ENCODE peak calls at places on chromosomes 5 and 9, in six cellular contexts. A is GM20000; V is pulmonary artery endothelial cell; P is activated naive CD4-positive, alpha-beta T cell treated with anti-CD3 and anti-CD28 coated beads for 36 hours; S is NCI-H510A treated with DMSO at 0.1 percent for 48 hours; K is sciatic nerve. U is an unnamed sample.

GRCh38 chr5:157130933-157131332 is 11.7 kb downstream of the MED7 start:
- DNase-seq in A (peak), V (no peak), P (no peak), S (no peak), K (no peak), U (no peak)

GRCh38 chr5:173454764-173455598 is 126.8 kb upstream of the STC2 start:
- DNase-seq in A (no peak), V (peak), P (no peak), S (no peak), K (no peak), U (no peak)

GRCh38 chr5:172266071-172266675 is 17.4 kb downstream of the UBTD2 start:
- DNase-seq in A (no peak), V (no peak), P (no peak), S (peak), K (no peak), U (no peak)

GRCh38 chr9:136409557-136410455 is 608 bp downstream of the ENTR1 start:
- DNase-seq in A (peak), V (no peak), P (peak), S (peak), K (no peak), U (no peak)

GRCh38 chr9:94937214-94937903 is 210.9 kb downstream of the AOPEP start:
- DNase-seq in A (no peak), V (no peak), P (no peak), S (no peak), K (no peak), U (no peak)

GRCh38 chr5:98927242-98927987 is 1.4 kb downstream of the CHD1 start:
- DNase-seq in A (peak), V (peak), P (peak), S (peak), K (peak), U (peak)

GRCh38 chr9:124164800-124165199 is 92.9 kb upstream of the NEK6 start:
- DNase-seq in A (no peak), V (no peak), P (no peak), S (no peak), K (no peak), U (peak)

GRCh38 chr5:149930754-149931574 is 13.6 kb downstream of the PDE6A start:
- DNase-seq in A (no peak), V (no peak), P (no peak), S (no peak), K (no peak), U (no peak)

GRCh38 chr9:72012642-72013041 is 47.8 kb downstream of the C9orf57 start:
- DNase-seq in A (no peak), V (no peak), P (no peak), S (no peak), K (no peak), U (no peak)

GRCh38 chr9:120394058-120394669 is 185.8 kb downstream of the CDK5RAP2 start:
- DNase-seq in A (no peak), V (no peak), P (peak), S (no peak), K (no peak), U (no peak)

GRCh38 chr5:13553896-13554295 is 390.6 kb downstream of the DNAH5 start:
- DNase-seq in A (no peak), V (no peak), P (peak), S (no peak), K (no peak), U (no peak)

GRCh38 chr5:99105216-99105615 is 176.4 kb upstream of the CHD1 start:
- DNase-seq in A (no peak), V (no peak), P (no peak), S (no peak), K (no peak), U (peak)

GRCh38 chr9:2934883-2935282 is 91.0 kb upstream of the PUM3 start:
- DNase-seq in A (no peak), V (no peak), P (no peak), S (no peak), K (no peak), U (no peak)

GRCh38 chr5:157267025-157267424 is 1.1 kb downstream of the CYFIP2 start:
- DNase-seq in A (no peak), V (no peak), P (peak), S (no peak), K (no peak), U (no peak)

GRCh38 chr5:103098993-103099392 is 20.9 kb downstream of the GIN1 start:
- DNase-seq in A (no peak), V (no peak), P (no peak), S (no peak), K (no peak), U (no peak)

GRCh38 chr5:152883061-152883460 is 478.0 kb upstream of the NMUR2 start:
- DNase-seq in A (no peak), V (no peak), P (no peak), S (peak), K (no peak), U (no peak)

GRCh38 chr5:1815071-1815786 is 14.0 kb downstream of the NDUFS6 start:
- DNase-seq in A (no peak), V (no peak), P (no peak), S (no peak), K (no peak), U (no peak)

GRCh38 chr9:78691531-78691930 is 394.6 kb downstream of the PSAT1 start:
- DNase-seq in A (no peak), V (no peak), P (no peak), S (no peak), K (no peak), U (no peak)

GRCh38 chr9:112443200-112443599 is 43.4 kb upstream of the KIAA1958 start:
- DNase-seq in A (peak), V (no peak), P (peak), S (no peak), K (no peak), U (peak)

GRCh38 chr9:91100878-91101450 is 260.8 kb downstream of the AUH start:
- DNase-seq in A (no peak), V (no peak), P (no peak), S (no peak), K (peak), U (no peak)

GRCh38 chr5:5983261-5983660 is 395.1 kb downstream of the MED10 start:
- DNase-seq in A (no peak), V (no peak), P (no peak), S (peak), K (no peak), U (no peak)

GRCh38 chr9:105676351-105676923 is 14.2 kb downstream of the TAL2 start:
- DNase-seq in A (no peak), V (no peak), P (no peak), S (no peak), K (no peak), U (no peak)

GRCh38 chr5:159330131-159330530 is at the start of gene IL12B:
- DNase-seq in A (no peak), V (no peak), P (no peak), S (no peak), K (no peak), U (no peak)

GRCh38 chr9:69444021-69444420 is 119.0 kb downstream of the ENTREP1 start:
- DNase-seq in A (no peak), V (no peak), P (no peak), S (no peak), K (no peak), U (no peak)

GRCh38 chr5:180519098-180519497 is 24.9 kb downstream of the CNOT6 start:
- DNase-seq in A (no peak), V (no peak), P (no peak), S (no peak), K (no peak), U (no peak)

GRCh38 chr9:134304306-134304705 is 21.9 kb upstream of the RXRA start:
- DNase-seq in A (no peak), V (no peak), P (no peak), S (no peak), K (peak), U (no peak)

GRCh38 chr5:30849801-30850370 is 343.6 kb upstream of the CDH6 start:
- DNase-seq in A (no peak), V (peak), P (no peak), S (no peak), K (no peak), U (no peak)

GRCh38 chr9:127844821-127845359 is 9.6 kb downstream of the ENG start:
- DNase-seq in A (no peak), V (peak), P (no peak), S (no peak), K (no peak), U (no peak)

GRCh38 chr5:68924490-68925145 is 169.2 kb upstream of the SLC30A5 start:
- DNase-seq in A (no peak), V (no peak), P (no peak), S (no peak), K (peak), U (no peak)

GRCh38 chr5:88768411-88768810 is 114.6 kb downstream of the MEF2C start:
- DNase-seq in A (no peak), V (no peak), P (no peak), S (no peak), K (no peak), U (no peak)

GRCh38 chr9:90827181-90827866 is 25.7 kb downstream of the SYK start:
- DNase-seq in A (peak), V (no peak), P (no peak), S (no peak), K (no peak), U (no peak)